ENCODE peak calls at places on chromosomes 12 and 14, in four cellular contexts. One of them, this sample, is unnamed.

GRCh38 chr12:111904438-111904837 is 62.4 kb downstream of the MAPKAPK5 start:
- DNase-seq in stomach: no peak
- DNase-seq in prostate gland: no peak
- DNase-seq in H1: peak
- DNase-seq in this sample: no peak

GRCh38 chr14:87252103-87252502 is 740.9 kb downstream of the GALC start:
- DNase-seq in stomach: no peak
- DNase-seq in prostate gland: no peak
- DNase-seq in H1: no peak
- DNase-seq in this sample: no peak

GRCh38 chr12:123141615-123142517 is 9.0 kb downstream of the PITPNM2 start:
- DNase-seq in stomach: peak
- DNase-seq in prostate gland: no peak
- DNase-seq in H1: no peak
- DNase-seq in this sample: peak

GRCh38 chr12:42266579-42267230 is 28.7 kb upstream of the YAF2 start:
- DNase-seq in stomach: no peak
- DNase-seq in prostate gland: no peak
- DNase-seq in H1: no peak
- DNase-seq in this sample: no peak

GRCh38 chr12:112190626-112191025 is 65.3 kb downstream of the TRAFD1 start:
- DNase-seq in stomach: peak
- DNase-seq in prostate gland: peak
- DNase-seq in H1: no peak
- DNase-seq in this sample: no peak

GRCh38 chr14:23366163-23366921 is 1.4 kb upstream of the EFS start:
- DNase-seq in stomach: no peak
- DNase-seq in prostate gland: peak
- DNase-seq in H1: peak
- DNase-seq in this sample: no peak

GRCh38 chr14:51539571-51540037 is 112.1 kb upstream of the FRMD6 start:
- DNase-seq in stomach: no peak
- DNase-seq in prostate gland: no peak
- DNase-seq in H1: no peak
- DNase-seq in this sample: no peak

GRCh38 chr12:84891106-84891838 is 21.3 kb downstream of the SLC6A15 start:
- DNase-seq in stomach: no peak
- DNase-seq in prostate gland: no peak
- DNase-seq in H1: no peak
- DNase-seq in this sample: no peak

GRCh38 chr12:6182279-6182898 is 17.8 kb upstream of the CD9 start:
- DNase-seq in stomach: peak
- DNase-seq in prostate gland: peak
- DNase-seq in H1: no peak
- DNase-seq in this sample: peak

GRCh38 chr14:83867871-83868270 is 1662.1 kb upstream of the FLRT2 start:
- DNase-seq in stomach: no peak
- DNase-seq in prostate gland: no peak
- DNase-seq in H1: no peak
- DNase-seq in this sample: no peak

GRCh38 chr14:89416002-89416995 is 734 bp downstream of the FOXN3 start:
- DNase-seq in stomach: peak
- DNase-seq in prostate gland: peak
- DNase-seq in H1: peak
- DNase-seq in this sample: peak
- TF ChIP-seq POLR2AphosphoS5 in stomach: peak
- TF ChIP-seq POLR2AphosphoS5 in prostate gland: peak
- TF ChIP-seq POLR2AphosphoS5 in H1: no peak
- TF ChIP-seq POLR2AphosphoS5 in this sample: peak

DNA sequence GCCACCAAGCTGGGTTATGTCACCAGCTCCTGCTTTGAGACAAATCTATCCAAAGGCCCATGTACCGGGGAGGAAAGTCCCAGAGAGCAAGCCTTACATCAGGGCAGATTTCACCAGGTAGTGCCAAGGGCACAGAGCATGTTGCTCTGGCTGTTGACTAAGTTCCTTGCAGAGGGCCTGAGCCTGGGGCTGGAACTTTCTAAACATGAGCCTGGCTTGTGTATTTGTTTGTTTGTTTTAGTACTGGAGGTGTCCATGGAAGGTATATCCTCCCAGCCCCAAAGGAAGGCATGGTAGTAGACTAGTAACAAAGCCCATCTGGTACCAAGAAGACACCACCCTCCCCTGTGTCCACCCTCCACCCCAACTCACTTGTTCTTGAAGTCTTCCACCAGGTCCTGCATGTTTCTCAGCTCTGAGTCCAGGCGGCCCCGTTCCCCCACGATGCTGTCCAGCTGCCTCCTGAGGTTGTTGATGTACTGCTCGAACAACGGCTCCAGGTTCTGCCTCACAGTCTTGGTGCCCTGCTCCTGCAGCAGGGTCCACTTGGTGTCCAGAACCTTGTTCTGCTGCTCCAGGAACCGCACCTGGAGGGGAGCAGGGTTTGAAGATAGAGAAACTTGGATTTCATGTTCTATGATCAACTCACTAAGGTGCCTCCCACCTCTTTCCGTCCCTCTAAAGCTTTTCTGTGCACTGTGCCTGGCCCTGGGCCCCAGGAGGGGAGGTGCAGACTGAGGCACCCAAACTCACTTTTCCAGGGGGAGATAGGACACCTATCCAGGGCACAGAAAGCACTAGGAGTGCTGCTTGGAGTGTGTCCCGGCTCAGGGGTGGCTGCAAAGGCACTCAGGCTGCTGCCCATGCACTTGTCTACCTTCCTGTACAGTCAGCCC is 1.4 kb downstream of the KRT5 start:
- DNase-seq in stomach: no peak
- DNase-seq in prostate gland: no peak
- DNase-seq in H1: peak
- DNase-seq in this sample: no peak
- H3K27ac ChIP-seq in stomach: no peak
- H3K27ac ChIP-seq in prostate gland: peak
- H3K27ac ChIP-seq in H1: no peak
- H3K27ac ChIP-seq in this sample: no peak

DNA sequence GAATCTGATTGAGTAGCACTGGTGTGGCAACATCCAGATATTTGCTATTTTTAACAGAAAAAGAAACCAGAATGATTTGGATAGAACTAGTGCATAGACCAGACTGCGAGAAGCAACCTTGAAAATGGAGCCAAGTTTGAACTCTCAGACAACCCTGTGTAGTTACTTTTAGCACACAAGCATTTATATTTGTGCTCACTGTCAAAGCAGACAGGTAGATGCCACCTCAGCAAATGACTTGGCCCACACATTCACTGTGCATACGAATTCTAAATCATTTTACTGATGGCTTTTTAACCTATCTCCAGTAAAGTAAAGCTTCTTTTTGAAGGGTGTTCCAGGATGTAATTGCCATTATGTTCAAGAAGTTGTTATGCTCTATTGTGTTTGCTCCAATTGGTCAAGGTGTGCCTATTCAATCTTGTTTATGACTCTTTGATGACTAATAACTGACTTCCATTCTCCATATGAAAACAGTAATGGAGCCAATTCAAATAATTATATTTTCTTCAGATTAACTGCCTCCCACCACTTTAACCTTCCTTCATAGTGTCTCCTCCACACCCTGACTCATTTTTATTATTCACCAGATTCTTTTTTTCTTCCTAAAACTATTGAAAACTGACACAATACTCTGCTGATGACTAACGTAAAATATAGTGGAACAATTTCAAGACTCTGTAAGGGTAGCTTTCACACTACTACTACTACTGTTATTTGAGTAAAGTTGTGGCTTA is 138.5 kb downstream of the CCER1 start:
- DNase-seq in stomach: no peak
- DNase-seq in prostate gland: no peak
- DNase-seq in H1: no peak
- DNase-seq in this sample: no peak
- TF ChIP-seq POLR2AphosphoS5 in stomach: no peak
- TF ChIP-seq POLR2AphosphoS5 in prostate gland: no peak
- TF ChIP-seq POLR2AphosphoS5 in H1: no peak
- TF ChIP-seq POLR2AphosphoS5 in this sample: no peak

GRCh38 chr12:120175537-120175936 is 19.0 kb downstream of the GCN1 start:
- DNase-seq in stomach: no peak
- DNase-seq in prostate gland: no peak
- DNase-seq in H1: no peak
- DNase-seq in this sample: no peak
- H3K27ac ChIP-seq in stomach: no peak
- H3K27ac ChIP-seq in prostate gland: no peak
- H3K27ac ChIP-seq in H1: no peak
- H3K27ac ChIP-seq in this sample: no peak

DNA sequence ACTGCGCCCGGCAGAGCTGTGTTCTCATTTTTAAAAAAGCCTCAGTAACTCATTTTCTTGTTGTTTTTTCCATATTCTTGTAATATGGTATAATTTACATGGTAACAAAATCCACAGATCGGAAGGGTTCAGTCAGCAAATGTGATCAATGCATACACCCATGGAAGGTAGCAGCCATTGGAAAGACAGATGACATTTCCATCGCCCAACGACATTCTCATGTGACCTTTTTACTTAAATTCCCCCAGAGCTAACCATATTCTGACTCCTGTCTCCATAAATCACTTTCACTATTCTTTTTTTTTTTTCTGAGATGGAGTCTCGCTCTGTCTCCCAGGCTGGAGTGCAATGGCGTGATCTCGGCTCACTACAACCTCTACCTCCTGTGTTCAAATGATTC is 4.9 kb downstream of the PEBP1 start:
- DNase-seq in stomach: no peak
- DNase-seq in prostate gland: no peak
- DNase-seq in H1: no peak
- DNase-seq in this sample: no peak
- TF ChIP-seq POLR2AphosphoS5 in stomach: no peak
- TF ChIP-seq POLR2AphosphoS5 in prostate gland: no peak
- TF ChIP-seq POLR2AphosphoS5 in H1: no peak
- TF ChIP-seq POLR2AphosphoS5 in this sample: no peak

GRCh38 chr12:115222220-115222619 is 538.2 kb upstream of the TBX3 start:
- DNase-seq in stomach: no peak
- DNase-seq in prostate gland: no peak
- DNase-seq in H1: no peak
- DNase-seq in this sample: peak
- H3K27ac ChIP-seq in stomach: no peak
- H3K27ac ChIP-seq in prostate gland: no peak
- H3K27ac ChIP-seq in H1: no peak
- H3K27ac ChIP-seq in this sample: no peak